ENCODE peak calls at places on chromosomes 1 and 21, in six cellular contexts. I is mesenchymal stem cell, H is IMR-90, J is H9, C is H1, K is mesendoderm. N is an unnamed sample. For H3K79me1 and H3K4me1, the result is how much of the 10 kb centered on the place peaks cover.

GRCh38 chr1:212774584-212774983 is 17.0 kb downstream of the NSL1 start:
- DNase-seq in I (peak), H (peak), J (no peak), C (no peak), K (no peak), N (no peak)

GRCh38 chr1:156749429-156750118 is 1.9 kb downstream of the HDGF start:
- DNase-seq in I (no peak), H (no peak), J (no peak), C (no peak), K (no peak), N (no peak)

GRCh38 chr1:162374406-162374805 is 2.2 kb downstream of the SPATA46 start:
- DNase-seq in I (no peak), H (no peak), J (no peak), C (no peak), K (no peak), N (no peak)

GRCh38 chr1:38489844-38490270 is 369.7 kb downstream of the RRAGC start:
- DNase-seq in I (no peak), H (peak), J (peak), C (peak), K (peak), N (no peak)

GRCh38 chr1:171119648-171120047 is 28.9 kb downstream of the FMO3 start:
- DNase-seq in I (no peak), H (no peak), J (no peak), C (no peak), K (no peak), N (no peak)

GRCh38 chr1:20373764-20374163 is 83.1 kb downstream of the VWA5B1 start:
- DNase-seq in I (no peak), H (no peak), J (no peak), C (no peak), K (no peak), N (no peak)

GRCh38 chr1:27192039-27192529 is 37.2 kb upstream of the SLC9A1 start:
- DNase-seq in I (no peak), H (no peak), J (no peak), C (no peak), K (no peak), N (no peak)

GRCh38 chr1:227739636-227740035 is 4.4 kb downstream of the SNAP47 start:
- DNase-seq in I (no peak), H (no peak), J (peak), C (no peak), K (no peak), N (no peak)

GRCh38 chr1:230396966-230397365 is 29.2 kb downstream of the PGBD5 start:
- DNase-seq in I (no peak), H (no peak), J (no peak), C (no peak), K (no peak), N (no peak)

GRCh38 chr1:16189921-16190499 is 22.4 kb downstream of the ARHGEF19 start:
- DNase-seq in I (no peak), H (no peak), J (no peak), C (no peak), K (no peak), N (no peak)

GRCh38 chr1:20792177-20792576 is 5.1 kb upstream of the HP1BP3 start:
- DNase-seq in I (peak), H (peak), J (no peak), C (no peak), K (peak), N (no peak)

GRCh38 chr1:56202743-56203142 is 376.6 kb downstream of the PLPP3 start:
- DNase-seq in I (peak), H (no peak), J (no peak), C (no peak), K (no peak), N (no peak)

GRCh38 chr1:194104247-194104844 is 917.9 kb upstream of the B3GALT2 start:
- DNase-seq in I (no peak), H (no peak), J (no peak), C (no peak), K (peak), N (no peak)

GRCh38 chr1:225766967-225767413 is 10.6 kb upstream of the SRP9 start:
- DNase-seq in I (peak), H (peak), J (no peak), C (no peak), K (no peak), N (no peak)

GRCh38 chr1:53631622-53632310 is 107.2 kb downstream of the GLIS1 start:
- DNase-seq in I (no peak), H (no peak), J (peak), C (no peak), K (no peak), N (no peak)

GRCh38 chr1:180939706-180940094 is 27.0 kb downstream of the KIAA1614 start:
- DNase-seq in I (no peak), H (no peak), J (no peak), C (no peak), K (no peak), N (no peak)

GRCh38 chr1:85321237-85321964 is 45.0 kb upstream of the BCL10 start:
- DNase-seq in I (peak), H (peak), J (no peak), C (no peak), K (no peak), N (no peak)

GRCh38 chr1:145858937-145859490 is at the start of gene PIAS3:
- DNase-seq in I (peak), H (peak), J (peak), C (peak), K (peak), N (peak)

GRCh38 chr1:108107658-108108057 is 92.5 kb downstream of the SLC25A24 start:
- DNase-seq in I (peak), H (peak), J (no peak), C (no peak), K (no peak), N (no peak)

GRCh38 chr1:88985033-88985432 is 7.4 kb downstream of the KYAT3 start:
- DNase-seq in I (peak), H (peak), J (no peak), C (no peak), K (no peak), N (no peak)

GRCh38 chr1:110136911-110137310 is 13.4 kb upstream of the SLC6A17 start:
- DNase-seq in I (peak), H (no peak), J (peak), C (peak), K (peak), N (peak)

GRCh38 chr1:19479351-19480120 is 5.8 kb downstream of the CAPZB start:
- DNase-seq in I (no peak), H (no peak), J (no peak), C (no peak), K (no peak), N (no peak)

GRCh38 chr21:28235169-28235892 is 757.3 kb downstream of the LTN1 start:
- DNase-seq in I (no peak), H (no peak), J (peak), C (no peak), K (peak), N (no peak)

GRCh38 chr1:204296431-204296988 is 63.2 kb downstream of the PLEKHA6 start:
- DNase-seq in I (peak), H (peak), J (no peak), C (no peak), K (no peak), N (no peak)
- H3K79me1 ChIP-seq in I (under half), H (under half), J (under half), C (under half), K (under half), N (under half)

GRCh38 chr1:244863491-244864252 is 671 bp downstream of the HNRNPU start:
- DNase-seq in I (no peak), H (no peak), J (no peak), C (no peak), K (peak), N (no peak)
- H2BK5ac ChIP-seq in I (peak), H (peak), J (peak), C (peak), K (peak), N (peak)

GRCh38 chr1:206570529-206570928 is 41.7 kb downstream of the EIF2D start:
- DNase-seq in I (no peak), H (no peak), J (no peak), C (no peak), K (no peak), N (no peak)
- H3K4me1 ChIP-seq in I (under half), H (under half), J (under half), C (under half), K (under half), N (under half)

GRCh38 chr1:201504179-201504631 is 2.7 kb downstream of the CSRP1 start:
- DNase-seq in I (peak), H (peak), J (no peak), C (no peak), K (no peak), N (no peak)
- H3K79me1 ChIP-seq in I (under half), H (under half), J (under half), C (under half), K (under half), N (under half)

GRCh38 chr21:42857216-42857615 is 22.1 kb downstream of the WDR4 start:
- DNase-seq in I (no peak), H (no peak), J (no peak), C (no peak), K (no peak), N (no peak)

GRCh38 chr21:42855937-42856335 is 23.4 kb downstream of the WDR4 start:
- DNase-seq in I (no peak), H (no peak), J (no peak), C (no peak), K (no peak), N (no peak)

GRCh38 chr21:42853621-42854020 is 25.7 kb downstream of the WDR4 start:
- DNase-seq in I (no peak), H (no peak), J (no peak), C (no peak), K (no peak), N (no peak)

GRCh38 chr21:42854246-42855010 is 24.9 kb downstream of the WDR4 start:
- DNase-seq in I (no peak), H (no peak), J (no peak), C (no peak), K (no peak), N (no peak)

DNA sequence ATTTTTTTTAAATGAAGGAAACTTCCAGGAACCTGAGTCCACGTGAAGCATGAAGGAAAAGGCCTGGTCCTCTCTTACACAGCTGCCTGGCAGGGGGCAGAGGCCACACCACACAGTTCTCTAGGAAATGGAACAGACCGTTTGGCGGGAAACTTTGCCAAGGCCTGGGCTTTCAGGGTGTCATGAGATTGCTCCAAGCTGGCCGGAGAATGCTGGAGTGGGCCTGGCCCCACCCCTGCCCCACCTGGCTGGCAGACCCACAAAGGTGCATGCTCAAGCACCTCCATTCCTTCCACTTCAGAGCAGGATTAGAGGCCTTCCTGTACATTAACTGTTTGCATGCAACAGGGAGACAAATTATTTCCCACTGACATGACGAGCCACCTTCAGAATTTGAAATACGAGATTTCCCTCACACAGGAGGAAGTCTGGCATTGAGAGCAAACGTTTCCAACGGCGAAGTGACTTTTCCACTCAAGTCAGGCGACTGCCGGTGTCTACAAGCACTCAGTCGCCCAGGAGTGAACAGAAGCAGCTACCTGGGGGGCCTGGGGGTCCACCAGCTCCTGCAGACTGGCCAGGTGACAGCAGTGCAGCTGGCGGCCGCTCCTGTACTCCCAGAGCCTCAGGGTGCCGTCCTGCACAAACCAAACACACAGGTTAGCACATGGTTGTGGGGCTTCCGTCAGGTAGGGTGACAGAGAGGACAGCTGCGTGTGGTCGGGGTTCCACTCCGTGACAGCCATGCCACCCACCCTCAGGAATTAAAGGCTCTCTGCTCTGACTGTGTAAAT is 24.0 kb downstream of the WDR4 start:
- DNase-seq in I (no peak), H (no peak), J (no peak), C (no peak), K (no peak), N (no peak)
- H2BK5ac ChIP-seq in I (no peak), H (no peak), J (no peak), C (peak), K (no peak), N (no peak)

DNA sequence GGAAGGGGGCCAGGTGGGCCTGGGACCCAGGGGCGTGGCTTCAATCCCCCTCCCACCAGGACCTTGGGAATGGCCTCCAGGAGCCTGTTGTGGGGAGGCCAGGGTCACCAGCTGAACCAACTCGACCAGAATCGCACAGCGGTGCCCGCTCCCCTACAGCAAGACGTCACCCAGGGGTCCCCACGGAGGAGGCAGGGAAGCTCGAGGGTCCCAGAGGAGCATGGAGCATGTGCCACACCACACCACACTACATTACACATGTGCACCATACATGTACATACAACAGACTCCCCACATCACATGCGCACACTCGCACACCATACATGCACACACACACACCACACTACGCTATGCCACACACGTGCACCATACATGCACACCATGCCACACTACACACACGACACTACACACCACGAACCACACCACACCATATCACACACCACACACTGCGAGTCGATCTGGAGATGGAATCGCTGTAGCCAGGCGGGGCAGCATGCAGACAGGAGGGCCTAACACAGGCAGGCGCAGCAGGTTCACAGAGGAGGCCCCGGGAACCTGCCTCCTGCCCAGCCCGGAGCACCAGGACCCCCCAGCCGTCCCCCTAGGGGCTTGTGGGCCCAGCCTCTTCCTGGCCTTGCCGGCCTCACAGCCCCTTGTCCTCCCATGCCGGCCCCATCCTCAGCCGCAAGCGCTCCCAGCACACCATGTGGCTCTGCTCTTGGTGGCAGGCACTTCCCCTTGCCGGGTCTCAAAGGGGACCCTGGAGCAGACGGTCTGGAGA is 596 bp downstream of the ITGB2 start:
- DNase-seq in I (no peak), H (no peak), J (no peak), C (no peak), K (no peak), N (no peak)
- H3K4me1 ChIP-seq in I (under half), H (under half), J (under half), C (under half), K (under half), N (under half)

GRCh38 chr1:150763631-150764223 is 1.9 kb downstream of the CTSS start:
- DNase-seq in I (peak), H (peak), J (no peak), C (no peak), K (no peak), N (no peak)
- H3K79me1 ChIP-seq in I (under half), H (under half), J (under half), C (under half), K (under half), N (under half)

GRCh38 chr1:46300673-46301405 is 2.6 kb downstream of the LRRC41 start:
- DNase-seq in I (peak), H (peak), J (no peak), C (no peak), K (no peak), N (no peak)

GRCh38 chr1:46301406-46302090 is 1.9 kb downstream of the LRRC41 start:
- DNase-seq in I (peak), H (peak), J (peak), C (peak), K (peak), N (peak)

GRCh38 chr1:46302091-46303037 is 1.1 kb downstream of the LRRC41 start:
- DNase-seq in I (peak), H (peak), J (peak), C (peak), K (peak), N (peak)

GRCh38 chr1:46303872-46304326 is 401 bp downstream of the UQCRH start:
- DNase-seq in I (no peak), H (no peak), J (no peak), C (no peak), K (peak), N (peak)

GRCh38 chr1:46303038-46303871 is at the start of the genes LRRC41 and UQCRH:
- DNase-seq in I (peak), H (peak), J (peak), C (peak), K (peak), N (peak)
- H2BK5ac ChIP-seq in I (peak), H (peak), J (no peak), C (peak), K (peak), N (peak)

GRCh38 chr1:34330061-34330460 is 153.4 kb downstream of the C1orf94 start:
- DNase-seq in I (no peak), H (no peak), J (no peak), C (no peak), K (no peak), N (no peak)
- H3K4me1 ChIP-seq in I (under half), H (under half), J (under half), C (under half), K (under half), N (under half)

DNA sequence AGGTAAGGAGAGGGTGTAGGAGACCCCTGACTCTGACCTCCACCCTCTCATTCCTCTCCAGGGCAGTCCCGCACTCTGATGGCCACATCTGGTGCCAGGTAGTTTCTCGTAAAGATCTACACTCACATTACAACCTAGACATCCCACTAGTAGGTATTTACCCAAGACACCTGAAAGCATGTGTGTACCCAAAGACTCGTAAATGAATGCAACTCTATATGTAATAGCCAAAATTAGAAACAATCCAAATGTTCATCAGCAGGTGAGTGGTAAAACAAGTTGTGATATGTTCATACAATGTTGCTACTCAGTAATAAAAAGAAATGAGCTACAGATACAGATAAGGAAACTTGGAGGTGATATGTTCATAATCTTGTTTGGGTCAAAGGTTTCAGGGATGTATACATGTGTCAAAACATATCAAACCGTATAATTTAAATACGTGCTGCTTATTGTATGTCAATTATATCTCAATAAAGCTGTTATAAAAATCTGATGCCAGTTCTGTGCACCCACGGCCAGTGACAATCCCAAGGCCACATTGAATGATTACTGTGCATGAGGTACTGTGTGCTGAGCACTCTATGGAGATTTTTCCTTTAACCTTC is 37.8 kb upstream of the SLC2A1 start:
- DNase-seq in I (no peak), H (no peak), J (no peak), C (no peak), K (no peak), N (no peak)
- H3K79me1 ChIP-seq in I (under half), H (under half), J (under half), C (under half), K (under half), N (under half)